ENCODE peak calls at places on chromosomes 12 and 14, in nine cellular contexts. T is lower lobe of right lung; S is thyroid gland; E is heart left ventricle; J is lung; F is mammary epithelial cell; Z is CD8-positive, alpha-beta T cell; U is endodermal cell; P is left ventricle myocardium inferior. K is an unnamed sample. For H3K36me3 and H3K4me1, the result is how much of the 10 kb centered on the place peaks cover.

GRCh38 chr12:131007031-131007793 is 53.5 kb downstream of the ADGRD1 start:
- DNase-seq in F (no peak), E (no peak), J (no peak), S (no peak), T (peak), Z (no peak), P (peak), U (no peak), K (no peak)

GRCh38 chr14:59576332-59577294 is at the start of gene CCDC175:
- DNase-seq in S (peak), P (peak), F (peak), T (peak), Z (peak), U (peak), E (peak), J (peak), K (peak)

GRCh38 chr14:43687866-43688265 is 819.2 kb downstream of the FSCB start:
- DNase-seq in E (no peak), U (no peak), T (no peak), Z (no peak), S (no peak), J (no peak), F (peak), P (no peak), K (no peak)

GRCh38 chr14:21686468-21686867 is 12.8 kb upstream of the OR4E1 start:
- DNase-seq in P (no peak), U (no peak), F (no peak), S (no peak), E (no peak), J (no peak), T (no peak), Z (no peak), K (no peak)

GRCh38 chr12:15171015-15171646 is 50.1 kb downstream of the RERG start:
- DNase-seq in U (no peak), Z (no peak), E (no peak), F (no peak), T (no peak), J (no peak), P (no peak), S (no peak), K (no peak)

GRCh38 chr12:109449845-109450532 is 27.1 kb downstream of the KCTD10 start:
- DNase-seq in T (no peak), P (no peak), Z (no peak), E (no peak), J (no peak), F (no peak), U (no peak), S (no peak), K (no peak)

GRCh38 chr12:92051441-92051840 is 94.2 kb downstream of the BTG1 start:
- DNase-seq in T (no peak), E (no peak), U (no peak), F (peak), Z (no peak), S (no peak), J (no peak), P (no peak), K (no peak)

GRCh38 chr12:14403711-14404164 is 38.3 kb downstream of the ATF7IP start:
- DNase-seq in F (peak), J (no peak), P (no peak), T (no peak), S (peak), E (no peak), U (no peak), Z (no peak), K (peak)

GRCh38 chr14:80304125-80304766 is 92.9 kb upstream of the DIO2 start:
- DNase-seq in F (peak), Z (no peak), P (no peak), S (no peak), E (no peak), T (no peak), J (no peak), U (no peak), K (no peak)

GRCh38 chr14:95660550-95661515 is 25.4 kb upstream of the TCL1B start:
- DNase-seq in F (no peak), U (peak), P (no peak), J (no peak), T (no peak), E (no peak), S (no peak), Z (no peak), K (no peak)

GRCh38 chr12:25884024-25884919 is 74.2 kb upstream of the RASSF8 start:
- DNase-seq in P (no peak), U (peak), J (no peak), T (no peak), S (no peak), F (no peak), E (no peak), Z (no peak), K (no peak)

GRCh38 chr14:70087380-70087697 is 101.4 kb downstream of the SLC8A3 start:
- DNase-seq in Z (no peak), J (no peak), E (no peak), P (no peak), U (no peak), S (no peak), T (no peak), F (no peak), K (no peak)

GRCh38 chr12:1398673-1399072 is 195.7 kb downstream of the FBXL14 start:
- DNase-seq in Z (no peak), J (no peak), S (no peak), E (no peak), F (no peak), U (no peak), P (no peak), T (no peak), K (no peak)

GRCh38 chr12:67681145-67681778 is 32.7 kb downstream of the DYRK2 start:
- DNase-seq in F (peak), E (no peak), S (no peak), J (no peak), P (no peak), T (no peak), Z (no peak), U (no peak), K (no peak)

GRCh38 chr12:6280053-6280469 is 30.4 kb upstream of the PLEKHG6 start:
- DNase-seq in E (peak), T (peak), P (no peak), Z (no peak), F (peak), J (peak), U (peak), S (peak), K (peak)

GRCh38 chr14:65255029-65255545 is 152.8 kb upstream of the MAX start:
- DNase-seq in T (no peak), U (no peak), J (no peak), P (no peak), S (no peak), Z (no peak), E (no peak), F (peak), K (no peak)

GRCh38 chr14:104872469-104873341 is 7.6 kb downstream of the CEP170B start:
- DNase-seq in Z (no peak), F (peak), U (peak), T (peak), E (peak), J (no peak), S (peak), P (peak), K (peak)

GRCh38 chr14:29521526-29522137 is 406.0 kb downstream of the PRKD1 start:
- DNase-seq in E (no peak), S (no peak), U (peak), J (no peak), F (no peak), T (no peak), P (no peak), Z (no peak), K (no peak)

GRCh38 chr12:109779382-109779781 is 53.8 kb downstream of the TRPV4 start:
- DNase-seq in E (no peak), P (no peak), F (no peak), Z (no peak), J (no peak), T (peak), U (no peak), S (no peak), K (no peak)

GRCh38 chr12:10241781-10242180 is 29.1 kb downstream of the GABARAPL1 start:
- DNase-seq in F (no peak), T (no peak), J (no peak), U (no peak), P (no peak), Z (no peak), E (no peak), S (no peak), K (no peak)

GRCh38 chr14:90517431-90517841 is 120.6 kb downstream of the CALM1 start:
- DNase-seq in E (no peak), T (no peak), F (no peak), J (no peak), S (peak), P (no peak), U (no peak), Z (no peak), K (no peak)

GRCh38 chr12:109870648-109871047 is 9.7 kb downstream of the GLTP start:
- DNase-seq in E (no peak), Z (no peak), T (no peak), J (no peak), S (no peak), P (no peak), U (no peak), F (peak), K (no peak)

GRCh38 chr12:50110762-50111416 is 1.1 kb upstream of the COX14 start:
- DNase-seq in J (peak), Z (peak), E (peak), P (peak), F (peak), T (peak), S (peak), U (peak), K (peak)

GRCh38 chr14:95290769-95291440 is 28.8 kb downstream of the CLMN start:
- DNase-seq in F (peak), T (peak), J (peak), S (no peak), P (peak), U (peak), Z (no peak), E (peak), K (no peak)

GRCh38 chr14:92952497-92953298 is 29.7 kb downstream of the CHGA start:
- DNase-seq in U (no peak), Z (no peak), T (no peak), S (no peak), J (no peak), P (peak), F (no peak), E (peak), K (peak)

GRCh38 chr12:6183689-6184441 is 16.3 kb upstream of the CD9 start:
- DNase-seq in U (peak), J (no peak), P (no peak), Z (no peak), F (peak), T (no peak), S (no peak), E (no peak), K (no peak)

GRCh38 chr12:15858348-15858747 is 23.8 kb upstream of the STRAP start:
- DNase-seq in Z (no peak), J (no peak), P (no peak), E (no peak), U (peak), S (no peak), F (no peak), T (no peak), K (no peak)

GRCh38 chr12:103303484-103303883 is 192.3 kb downstream of the C12orf42 start:
- DNase-seq in S (no peak), P (no peak), U (no peak), F (no peak), T (no peak), J (no peak), E (no peak), Z (no peak), K (no peak)

GRCh38 chr14:92553456-92553855 is 39.9 kb downstream of the RIN3 start:
- DNase-seq in J (no peak), S (no peak), F (no peak), T (no peak), P (no peak), U (peak), E (no peak), Z (no peak), K (no peak)

GRCh38 chr12:123886258-123886657 is 86.4 kb downstream of the CCDC92 start:
- DNase-seq in S (no peak), J (no peak), E (no peak), U (no peak), T (no peak), P (no peak), F (no peak), Z (no peak), K (no peak)

GRCh38 chr12:64739778-64740177 is 19.4 kb downstream of the GNS start:
- DNase-seq in J (no peak), S (no peak), E (no peak), F (peak), P (no peak), U (no peak), Z (no peak), T (no peak), K (no peak)

GRCh38 chr12:4807116-4807783 is 87.0 kb downstream of the GALNT8 start:
- DNase-seq in Z (no peak), U (no peak), T (no peak), P (no peak), S (no peak), F (no peak), E (no peak), J (no peak), K (no peak)

GRCh38 chr12:59624732-59625455 is 29.1 kb downstream of the SLC16A7 start:
- DNase-seq in T (no peak), S (no peak), Z (no peak), F (no peak), P (no peak), J (no peak), E (no peak), U (no peak), K (no peak)

GRCh38 chr14:54722791-54723432 is 156.0 kb downstream of the SAMD4A start:
- DNase-seq in U (no peak), J (no peak), T (no peak), Z (no peak), E (no peak), F (peak), S (no peak), P (no peak), K (no peak)

GRCh38 chr12:27814411-27814810 is 34.4 kb upstream of the MANSC4 start:
- DNase-seq in P (no peak), F (peak), J (no peak), E (no peak), S (no peak), U (no peak), T (no peak), Z (no peak), K (peak)

DNA sequence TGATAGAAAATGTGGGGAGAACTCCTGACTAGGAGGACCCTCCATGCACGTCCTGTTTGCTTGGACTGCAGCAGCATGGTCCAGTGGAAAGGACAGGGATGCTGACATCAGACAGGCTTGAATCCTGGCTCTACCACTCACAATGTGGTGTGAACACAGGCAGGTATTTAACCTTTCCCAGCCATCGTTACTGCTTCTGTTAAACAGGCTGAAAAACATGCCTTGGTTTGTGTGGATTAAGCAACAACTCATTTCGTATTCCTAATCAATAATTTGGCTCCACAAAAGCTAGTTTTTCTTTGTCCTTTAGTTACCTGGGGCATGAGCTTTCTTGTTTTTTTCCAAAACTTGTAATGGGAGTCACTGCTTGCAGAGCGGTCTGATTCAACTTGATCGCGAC is 41.0 kb downstream of the APPL2 start:
- DNase-seq in E (no peak), P (no peak), F (no peak), S (no peak), U (no peak), Z (no peak), T (no peak), J (no peak), K (no peak)
- H3K36me3 ChIP-seq in E (under half), P (half or more), F (under half), S (under half), U (under half), Z (under half), T (half or more), J (under half), K (half or more)

DNA sequence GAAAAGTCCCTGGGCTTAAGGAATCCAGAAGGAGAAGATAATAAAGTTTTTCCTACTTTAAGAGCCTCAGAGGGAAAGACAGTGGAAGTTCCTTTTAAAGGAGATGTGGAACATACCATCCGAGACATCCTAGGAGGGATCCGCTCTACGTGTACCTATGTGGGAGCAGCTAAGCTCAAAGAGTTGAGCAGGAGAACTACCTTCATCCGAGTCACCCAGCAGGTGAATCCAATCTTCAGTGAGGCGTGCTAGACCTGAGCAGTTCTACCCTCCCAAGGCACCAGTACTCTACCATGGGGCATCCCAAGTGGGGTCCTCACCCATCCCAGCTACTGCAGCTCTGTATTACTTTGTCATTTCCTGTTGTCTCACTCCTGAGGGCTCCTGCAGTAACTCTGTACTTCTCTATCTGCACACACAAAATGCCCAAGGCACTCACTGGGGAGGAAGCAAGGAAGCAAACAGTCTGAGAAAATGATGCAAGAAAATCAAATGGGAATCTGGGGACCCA is 3.8 kb downstream of the TINF2 start:
- DNase-seq in Z (no peak), E (no peak), F (no peak), T (no peak), S (no peak), U (peak), J (no peak), P (no peak), K (peak)
- H3K4me1 ChIP-seq in Z (under half), E (half or more), F (under half), T (half or more), S (under half), U (under half), J (under half), P (half or more), K (under half)

DNA sequence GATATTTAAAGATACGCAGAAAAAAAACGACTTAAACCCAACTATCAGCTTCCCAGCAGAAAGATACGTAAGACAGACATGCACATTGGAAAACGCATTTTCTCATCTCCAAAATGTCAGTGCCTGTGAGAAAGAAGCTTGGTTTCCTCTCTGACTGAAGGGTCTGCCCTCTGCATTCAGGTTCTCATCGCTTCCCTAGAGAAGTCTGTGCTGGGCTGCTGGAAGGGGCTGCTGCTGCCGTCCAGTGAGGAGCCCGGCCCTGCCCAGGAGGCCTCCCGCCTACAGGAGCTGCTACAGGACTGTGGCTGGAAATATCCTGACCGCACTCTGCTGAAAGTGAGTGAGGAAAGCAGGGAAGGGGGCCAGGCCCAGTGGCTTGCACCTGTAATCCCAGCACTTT is 4.7 kb upstream of the PFDN5 start:
- DNase-seq in P (no peak), T (no peak), F (no peak), Z (no peak), E (no peak), U (no peak), J (no peak), S (no peak), K (no peak)
- H3K36me3 ChIP-seq in P (under half), T (under half), F (under half), Z (under half), E (under half), U (under half), J (under half), S (under half), K (under half)

DNA sequence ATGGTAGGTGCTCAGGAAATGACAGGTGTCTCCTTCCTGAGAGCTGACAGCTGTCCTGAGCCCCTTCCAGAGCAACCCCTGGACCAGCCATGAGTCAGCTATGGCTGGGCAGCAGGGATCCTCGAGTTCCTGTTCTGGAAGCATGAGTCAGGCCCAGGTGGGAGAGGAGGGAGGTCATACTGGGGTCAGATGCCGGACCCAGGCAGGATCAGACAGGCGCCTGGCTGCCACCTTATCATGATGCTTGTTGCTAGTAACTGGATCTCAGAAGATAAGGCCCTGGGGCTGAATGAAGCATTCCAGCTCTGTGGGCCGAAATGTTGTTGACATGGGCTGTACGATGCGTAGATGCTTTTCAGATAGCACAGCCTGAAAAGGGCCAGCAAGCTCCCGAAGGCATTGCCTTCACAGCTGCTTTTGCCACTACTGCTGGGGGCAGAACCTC is 17.4 kb upstream of the KRT7 start:
- DNase-seq in E (peak), U (peak), S (peak), J (no peak), T (peak), P (no peak), Z (no peak), F (peak), K (peak)
- H3K4me1 ChIP-seq in E (under half), U (under half), S (under half), J (under half), T (under half), P (under half), Z (under half), F (half or more), K (under half)

DNA sequence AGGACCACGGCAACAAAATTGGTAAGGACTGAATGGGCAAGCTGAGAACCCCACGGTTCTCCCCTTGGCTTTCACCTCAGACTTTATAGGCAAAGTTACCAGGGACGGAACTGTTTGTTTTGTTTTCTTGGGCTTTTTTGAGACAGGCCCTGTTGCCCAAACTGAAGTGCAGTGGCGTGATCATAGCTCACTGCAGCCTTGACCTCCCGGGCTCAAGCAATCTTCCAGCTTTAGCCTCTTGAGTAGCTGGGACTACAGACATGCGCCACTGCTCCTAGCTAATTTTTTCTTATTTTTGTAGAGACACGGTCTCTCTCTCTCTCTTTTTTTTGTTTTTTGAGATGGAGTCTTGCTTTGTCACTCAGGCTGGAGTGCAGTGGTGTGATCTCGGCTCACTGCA is 71.1 kb downstream of the TRAFD1 start:
- DNase-seq in Z (no peak), E (no peak), P (no peak), J (no peak), F (no peak), S (peak), T (no peak), U (no peak), K (no peak)
- H3K36me3 ChIP-seq in Z (under half), E (under half), P (half or more), J (under half), F (under half), S (half or more), T (half or more), U (half or more), K (half or more)